ENCODE peak calls at places on chromosome 9, in four cellular contexts. W, G, A and U are unnamed samples.

GRCh38 chr9:98785333-98785933 is 10.9 kb downstream of the ANKS6 start:
- DNase-seq in W (peak; percentile 28), G (no peak), A (no peak), U (no peak)

GRCh38 chr9:96031366-96031824 is 155.9 kb downstream of the ERCC6L2 start:
- DNase-seq in W (no peak), G (no peak), A (peak; percentile 41), U (no peak)

GRCh38 chr9:71249729-71250317 is 128.4 kb upstream of the TRPM3 start:
- DNase-seq in W (peak; percentile 49), G (peak; percentile 80), A (peak; percentile 14), U (peak; percentile 62)

GRCh38 chr9:4489919-4490704 is at the start of gene SLC1A1:
- DNase-seq in W (peak; percentile 90), G (peak; percentile 46), A (peak; percentile 49), U (no peak)

GRCh38 chr9:23850242-23851023 is 24.4 kb upstream of the ELAVL2 start:
- DNase-seq in W (peak; percentile 81), G (no peak), A (no peak), U (no peak)

GRCh38 chr9:80842976-80843506 is 846.3 kb downstream of the TLE1 start:
- DNase-seq in W (no peak), G (no peak), A (no peak), U (no peak)

GRCh38 chr9:124219290-124219605 is 38.5 kb upstream of the NEK6 start:
- DNase-seq in W (peak; percentile 22), G (no peak), A (no peak), U (no peak)

GRCh38 chr9:108704156-108704852 is 151.5 kb downstream of the ACTL7B start:
- DNase-seq in W (no peak), G (peak; percentile 46), A (peak; percentile 11), U (no peak)

GRCh38 chr9:10252174-10252573 is 360.6 kb downstream of the PTPRD start:
- DNase-seq in W (no peak), G (peak; percentile 10), A (peak; percentile 78), U (no peak)

GRCh38 chr9:125965421-125965820 is 218.2 kb downstream of the PBX3 start:
- DNase-seq in W (no peak), G (no peak), A (no peak), U (no peak)

GRCh38 chr9:101977614-101978210 is 239.3 kb upstream of the GRIN3A start:
- DNase-seq in W (no peak), G (peak; percentile 43), A (no peak), U (peak; percentile 20)

GRCh38 chr9:121023064-121023463 is 27.0 kb downstream of the C5 start:
- DNase-seq in W (peak; percentile 71), G (peak; percentile 35), A (no peak), U (no peak)

GRCh38 chr9:89664896-89665329 is 60.1 kb downstream of the GADD45G start:
- DNase-seq in W (peak; percentile 65), G (no peak), A (no peak), U (no peak)

GRCh38 chr9:121709798-121710197 is 58.4 kb downstream of the DAB2IP start:
- DNase-seq in W (no peak), G (no peak), A (peak; percentile 52), U (no peak)

GRCh38 chr9:132166599-132166998 is 4.7 kb downstream of the NTNG2 start:
- DNase-seq in W (peak; percentile 87), G (no peak), A (no peak), U (no peak)

GRCh38 chr9:132019702-132020101 is 60.0 kb downstream of the MED27 start:
- DNase-seq in W (peak; percentile 39), G (no peak), A (no peak), U (no peak)

GRCh38 chr9:132632426-132632825 is 37.4 kb downstream of the DDX31 start:
- DNase-seq in W (no peak), G (no peak), A (no peak), U (no peak)

GRCh38 chr9:121450241-121450640 is 49.4 kb downstream of the GGTA1 start:
- DNase-seq in W (no peak), G (peak; percentile 25), A (peak; percentile 44), U (no peak)

GRCh38 chr9:114146735-114147134 is 8.6 kb upstream of the COL27A1 start:
- DNase-seq in W (no peak), G (no peak), A (no peak), U (no peak)

GRCh38 chr9:69380811-69381210 is 55.8 kb downstream of the ENTREP1 start:
- DNase-seq in W (no peak), G (peak; percentile 24), A (no peak), U (no peak)

GRCh38 chr9:116479145-116479544 is 208.0 kb upstream of the TRIM32 start:
- DNase-seq in W (no peak), G (no peak), A (no peak), U (no peak)

GRCh38 chr9:36137392-36138004 is 965 bp downstream of the GLIPR2 start:
- DNase-seq in W (peak; percentile 58), G (peak; percentile 33), A (no peak), U (no peak)

GRCh38 chr9:34869390-34869789 is 88.7 kb upstream of the PHF24 start:
- DNase-seq in W (no peak), G (peak; percentile 51), A (no peak), U (peak; percentile 32)

GRCh38 chr9:3475300-3476020 is 50.3 kb downstream of the RFX3 start:
- DNase-seq in W (no peak), G (no peak), A (no peak), U (no peak)

GRCh38 chr9:19629506-19629905 is 159.3 kb downstream of the SLC24A2 start:
- DNase-seq in W (peak; percentile 61), G (no peak), A (no peak), U (peak; percentile 3)

GRCh38 chr9:93664549-93665120 is 88.3 kb downstream of the PHF2 start:
- DNase-seq in W (peak; percentile 33), G (no peak), A (no peak), U (no peak)

GRCh38 chr9:126564128-126564527 is 49.6 kb upstream of the LMX1B start:
- DNase-seq in W (peak; percentile 90), G (no peak), A (no peak), U (no peak)

GRCh38 chr9:36470891-36471290 is 70.8 kb upstream of the RNF38 start:
- DNase-seq in W (no peak), G (peak; percentile 78), A (peak; percentile 75), U (no peak)

GRCh38 chr9:71694332-71694731 is 74.0 kb downstream of the CEMIP2 start:
- DNase-seq in W (no peak), G (no peak), A (no peak), U (no peak)

GRCh38 chr9:123887837-123888236 is 42.1 kb downstream of the DENND1A start:
- DNase-seq in W (no peak), G (no peak), A (no peak), U (no peak)

GRCh38 chr9:20319641-20320337 is 302.5 kb downstream of the MLLT3 start:
- DNase-seq in W (no peak), G (peak; percentile 68), A (no peak), U (no peak)

GRCh38 chr9:37669232-37669631 is 18.5 kb downstream of the FRMPD1 start:
- DNase-seq in W (peak; percentile 84), G (peak; percentile 11), A (no peak), U (no peak)

GRCh38 chr9:549425-549997 is 292.0 kb upstream of the DMRT1 start:
- DNase-seq in W (no peak), G (no peak), A (no peak), U (no peak)
- H3K4me3 ChIP-seq in W (no peak overlapping the region), G (no peak overlapping the region), A (no peak overlapping the region), U (no peak overlapping the region)

DNA sequence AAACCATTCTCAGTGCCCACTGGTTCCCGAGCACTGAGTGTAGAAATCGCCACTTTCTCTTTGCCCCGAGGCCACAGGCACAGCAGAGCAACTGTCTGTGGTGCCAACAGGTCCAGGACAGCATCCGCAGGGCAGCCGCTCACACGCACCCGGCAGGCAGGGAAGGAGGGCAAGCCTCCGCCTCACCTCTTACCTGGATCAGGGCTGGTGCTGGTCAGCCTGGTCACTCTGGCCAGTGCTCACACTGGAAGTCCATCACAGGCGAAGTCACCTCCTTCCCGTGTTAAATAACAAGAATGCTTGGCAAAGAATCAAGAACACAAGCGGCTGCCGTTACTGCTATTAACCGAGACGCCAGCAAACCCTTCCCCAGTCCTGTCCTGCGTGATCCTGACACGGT is 13.7 kb downstream of the DIPK1B start:
- DNase-seq in W (no peak), G (no peak), A (no peak), U (no peak)
- H3K4me3 ChIP-seq in W (peak overlapping the region; percentile 99), G (peak overlapping the region; percentile 98), A (peak overlapping the region; percentile 95), U (peak overlapping the region; percentile 99)

GRCh38 chr9:134648701-134649525 is 7.3 kb downstream of the COL5A1 start:
- DNase-seq in W (no peak), G (peak; percentile 79), A (no peak), U (no peak)
- H3K4me3 ChIP-seq in W (no peak overlapping the region), G (no peak overlapping the region), A (no peak overlapping the region), U (no peak overlapping the region)

DNA sequence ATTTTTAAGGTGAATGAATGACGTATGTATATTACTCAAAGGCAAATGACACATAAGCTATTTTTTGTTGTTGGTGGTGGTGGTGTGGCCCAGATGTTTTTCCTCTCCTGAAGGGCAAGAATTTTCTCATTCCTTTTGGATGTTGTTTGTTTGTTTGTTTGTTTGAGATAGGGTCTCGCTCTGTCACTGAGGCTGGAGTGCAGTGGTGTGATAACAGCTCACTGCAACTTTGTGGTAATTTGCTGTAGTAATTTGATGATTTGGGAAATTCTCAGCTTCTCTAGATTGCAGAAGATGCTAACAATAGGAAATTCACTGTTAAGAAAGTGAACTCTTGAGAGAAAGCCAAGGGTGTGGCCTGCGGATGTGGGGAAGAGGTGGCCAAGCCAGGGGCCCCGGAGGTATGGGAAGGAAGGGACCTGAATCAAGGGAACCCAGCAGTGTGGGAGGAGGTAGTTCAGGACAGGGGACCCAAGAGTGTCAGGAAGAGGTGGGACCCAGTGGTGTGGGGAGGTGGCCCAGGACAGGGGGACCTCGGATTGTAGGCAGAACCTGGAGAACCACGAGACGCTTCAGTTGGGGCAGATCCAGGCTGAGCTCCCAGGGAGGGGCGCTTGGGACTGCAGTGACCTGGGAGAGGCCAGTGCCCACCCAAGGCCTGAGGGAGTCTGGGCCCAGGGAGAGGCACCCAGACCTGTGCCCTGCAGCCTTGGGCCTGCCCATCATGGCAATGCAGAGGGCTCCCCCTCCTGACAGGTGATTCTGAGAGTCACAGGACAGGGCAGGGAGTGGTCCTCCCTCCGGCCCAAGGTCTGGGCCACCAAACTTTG is 5.6 kb upstream of the LCN2 start:
- DNase-seq in W (no peak), G (no peak), A (no peak), U (no peak)
- H3K4me3 ChIP-seq in W (no peak overlapping the region), G (no peak overlapping the region), A (no peak overlapping the region), U (no peak overlapping the region)

DNA sequence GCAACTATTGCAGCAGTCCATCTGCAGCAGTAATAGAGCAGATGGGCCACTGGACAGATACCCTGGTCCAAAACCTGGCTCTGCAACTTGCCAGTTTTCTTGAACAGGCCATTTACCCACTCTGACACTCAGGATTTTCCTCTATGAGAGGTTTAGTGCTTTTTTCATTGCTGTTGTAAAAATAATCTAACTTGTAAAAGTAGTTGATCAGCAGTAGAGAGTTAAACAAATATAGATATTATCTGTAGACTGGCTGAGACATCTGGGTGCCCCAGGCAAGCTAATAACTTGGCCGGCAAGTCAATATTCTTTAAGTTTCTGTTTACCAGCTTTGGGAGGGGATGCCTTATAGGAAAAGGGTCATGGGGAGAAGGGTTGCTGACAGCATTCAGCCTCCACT is 4.1 kb downstream of the DAPK1 start:
- DNase-seq in W (no peak), G (no peak), A (no peak), U (no peak)
- H3K4me3 ChIP-seq in W (peak overlapping the region; percentile 17), G (no peak overlapping the region), A (no peak overlapping the region), U (no peak overlapping the region)